ENCODE peak calls at places on chromosomes 1 and 21, in eight cellular contexts. E, A, M, U, F, H, Z and S are unnamed samples.

GRCh38 chr1:24558902-24559791 is 3.3 kb downstream of the NCMAP start:
- DNase-seq in F (no peak), A (no peak), M (peak), U (no peak), E (peak), H (peak), Z (no peak), S (no peak)

GRCh38 chr1:16397095-16397494 is 30.1 kb downstream of the SZRD1 start:
- DNase-seq in U (no peak), Z (no peak), H (no peak), E (no peak), A (no peak), M (no peak), F (peak), S (no peak)

GRCh38 chr1:101929343-101929742 is 67.4 kb downstream of the OLFM3 start:
- DNase-seq in U (no peak), F (no peak), A (no peak), H (no peak), Z (no peak), M (no peak), E (no peak), S (no peak)

GRCh38 chr21:26123012-26123411 is 47.6 kb downstream of the APP start:
- DNase-seq in F (no peak), H (no peak), A (no peak), U (no peak), E (no peak), Z (no peak), M (no peak), S (no peak)

GRCh38 chr1:111334169-111334568 is 43.5 kb downstream of the CHIA start:
- DNase-seq in U (peak), F (peak), Z (no peak), E (peak), A (no peak), H (peak), M (peak), S (no peak)

GRCh38 chr1:119594386-119594785 is 53.7 kb downstream of the ZNF697 start:
- DNase-seq in U (no peak), A (no peak), M (no peak), Z (no peak), F (no peak), E (peak), H (no peak), S (no peak)

GRCh38 chr1:66374561-66375111 is 159.3 kb upstream of the SGIP1 start:
- DNase-seq in U (no peak), Z (no peak), H (peak), A (no peak), M (no peak), E (peak), F (peak), S (no peak)

GRCh38 chr1:9101510-9102146 is 27.3 kb downstream of the GPR157 start:
- DNase-seq in M (peak), A (no peak), E (peak), U (peak), F (peak), H (peak), Z (no peak), S (no peak)

GRCh38 chr1:93219443-93219842 is 38.9 kb downstream of the CCDC18 start:
- DNase-seq in E (peak), H (no peak), A (no peak), U (peak), M (no peak), F (peak), Z (no peak), S (no peak)

GRCh38 chr1:157412308-157412707 is 140.0 kb downstream of the FCRL5 start:
- DNase-seq in M (no peak), H (no peak), F (no peak), Z (no peak), U (no peak), A (no peak), E (no peak), S (no peak)

GRCh38 chr1:40042337-40042736 is 1.8 kb downstream of the CAP1 start:
- DNase-seq in U (no peak), E (peak), H (no peak), A (no peak), F (no peak), Z (no peak), M (no peak), S (no peak)

GRCh38 chr1:30905898-30906620 is 2.5 kb downstream of the SDC3 start:
- DNase-seq in E (no peak), H (no peak), Z (no peak), F (no peak), A (no peak), U (no peak), M (peak), S (no peak)

GRCh38 chr1:66505671-66506392 is 28.1 kb upstream of the SGIP1 start:
- DNase-seq in M (no peak), Z (no peak), E (peak), A (no peak), U (no peak), H (peak), F (no peak), S (no peak)

GRCh38 chr1:64572222-64572900 is 102.4 kb downstream of the CACHD1 start:
- DNase-seq in H (no peak), Z (no peak), U (no peak), M (no peak), A (no peak), F (no peak), E (no peak), S (no peak)

GRCh38 chr1:196148367-196148970 is 459.8 kb downstream of the KCNT2 start:
- DNase-seq in E (peak), U (no peak), F (peak), H (peak), M (no peak), A (no peak), Z (no peak), S (no peak)

GRCh38 chr1:198656500-198656932 is 17.7 kb downstream of the PTPRC start:
- DNase-seq in M (peak), A (peak), H (peak), U (peak), Z (no peak), F (peak), E (no peak), S (no peak)

GRCh38 chr1:60283690-60284089 is 210.1 kb upstream of the C1orf87 start:
- DNase-seq in Z (no peak), A (no peak), H (peak), F (no peak), M (peak), U (no peak), E (no peak), S (no peak)

GRCh38 chr1:42958488-42959317 is at the start of gene SLC2A1:
- DNase-seq in A (peak), M (peak), F (peak), H (peak), E (peak), Z (peak), U (peak), S (peak)

GRCh38 chr1:240732390-240732789 is 120.4 kb upstream of the GREM2 start:
- DNase-seq in A (no peak), H (peak), Z (no peak), M (no peak), U (no peak), E (peak), F (peak), S (no peak)

GRCh38 chr1:229101475-229101874 is 169.4 kb upstream of the RAB4A start:
- DNase-seq in A (no peak), E (no peak), Z (no peak), U (no peak), F (no peak), H (no peak), M (no peak), S (no peak)

GRCh38 chr1:145918992-145919939 is 749 bp upstream of the PEX11B start:
- DNase-seq in E (peak), F (peak), A (no peak), U (peak), Z (no peak), M (peak), H (peak), S (no peak)

GRCh38 chr1:155295942-155296267 is 5.3 kb downstream of the PKLR start:
- DNase-seq in F (no peak), E (no peak), M (no peak), H (no peak), U (no peak), A (no peak), Z (no peak), S (no peak)

GRCh38 chr1:9653783-9654517 is 2.4 kb downstream of the PIK3CD start:
- DNase-seq in H (no peak), Z (no peak), A (no peak), U (peak), M (no peak), F (no peak), E (no peak), S (no peak)

GRCh38 chr21:36747114-36747814 is 48.3 kb downstream of the SIM2 start:
- DNase-seq in Z (no peak), U (no peak), M (no peak), A (no peak), E (no peak), F (peak), H (no peak), S (no peak)

GRCh38 chr1:212438831-212439237 is 6.1 kb downstream of the NENF start:
- DNase-seq in F (peak), H (no peak), E (no peak), U (no peak), M (no peak), A (no peak), Z (no peak), S (no peak)

GRCh38 chr1:31792541-31792940 is 23.3 kb downstream of the SPOCD1 start:
- DNase-seq in F (no peak), U (no peak), M (no peak), A (no peak), H (no peak), Z (no peak), E (no peak), S (no peak)

GRCh38 chr1:60904079-60904852 is 178.1 kb upstream of the NFIA start:
- DNase-seq in E (peak), U (no peak), A (no peak), M (no peak), F (no peak), Z (peak), H (peak), S (no peak)

GRCh38 chr1:33221385-33221758 is 34.9 kb upstream of the ZNF362 start:
- DNase-seq in U (no peak), F (no peak), Z (no peak), E (no peak), A (no peak), M (no peak), H (peak), S (no peak)

GRCh38 chr1:61244114-61244513 is 161.8 kb downstream of the NFIA start:
- DNase-seq in U (no peak), H (peak), Z (no peak), A (no peak), M (no peak), E (peak), F (no peak), S (no peak)

GRCh38 chr1:219699870-219700269 is 87.0 kb upstream of the ZC3H11B start:
- DNase-seq in A (no peak), E (peak), M (no peak), U (no peak), F (no peak), H (peak), Z (no peak), S (no peak)

GRCh38 chr21:34603002-34603709 is 11.8 kb downstream of the RCAN1 start:
- DNase-seq in M (peak), F (peak), E (peak), A (peak), U (peak), Z (peak), H (peak), S (peak)

GRCh38 chr1:27968692-27969091 is 8.9 kb downstream of the XKR8 start:
- DNase-seq in M (no peak), F (no peak), E (peak), Z (peak), A (no peak), U (peak), H (peak), S (no peak)

GRCh38 chr1:109815809-109816791 is 52.4 kb upstream of the EPS8L3 start:
- DNase-seq in E (no peak), M (no peak), H (no peak), Z (no peak), F (peak), A (no peak), U (no peak), S (peak)

GRCh38 chr21:31161157-31161556 is 122.9 kb upstream of the KRTAP19-8 start:
- DNase-seq in E (peak), Z (no peak), H (peak), F (no peak), U (no peak), A (no peak), M (no peak), S (no peak)

GRCh38 chr1:203629509-203630082 is 3.0 kb downstream of the ATP2B4 start:
- DNase-seq in U (peak), H (peak), F (peak), E (no peak), A (peak), M (peak), Z (peak), S (no peak)

GRCh38 chr21:38992737-38993136 is 187.0 kb downstream of the ETS2 start:
- DNase-seq in A (no peak), H (no peak), E (no peak), M (no peak), F (no peak), Z (no peak), U (no peak), S (no peak)

GRCh38 chr1:215181518-215181917 is 99.0 kb downstream of the KCNK2 start:
- DNase-seq in U (no peak), A (no peak), H (no peak), M (no peak), Z (no peak), E (no peak), F (no peak), S (no peak)